ENCODE peak calls at places on chromosome 6, in five cellular contexts. One of them, this sample, is unnamed. For H3K4me1, the result is how much of the 10 kb centered on the place peaks cover.

GRCh38 chr6:99879431-99879830 is 114.6 kb downstream of the MCHR2 start:
- DNase-seq in effector memory CD4-positive, alpha-beta T cell: no peak
- DNase-seq in right cardiac atrium: no peak
- DNase-seq in A673: no peak
- DNase-seq in mammary epithelial cell: no peak
- DNase-seq in this sample: no peak

GRCh38 chr6:30741789-30742315 is 635 bp downstream of the FLOT1 start:
- DNase-seq in effector memory CD4-positive, alpha-beta T cell: no peak
- DNase-seq in right cardiac atrium: peak
- DNase-seq in A673: no peak
- DNase-seq in mammary epithelial cell: peak
- DNase-seq in this sample: no peak

GRCh38 chr6:156946370-156946936 is 169.3 kb downstream of the ARID1B start:
- DNase-seq in effector memory CD4-positive, alpha-beta T cell: no peak
- DNase-seq in right cardiac atrium: no peak
- DNase-seq in A673: no peak
- DNase-seq in mammary epithelial cell: no peak
- DNase-seq in this sample: no peak

GRCh38 chr6:3013901-3014674 is 14.4 kb downstream of the NQO2 start:
- DNase-seq in effector memory CD4-positive, alpha-beta T cell: no peak
- DNase-seq in right cardiac atrium: no peak
- DNase-seq in A673: no peak
- DNase-seq in mammary epithelial cell: no peak
- DNase-seq in this sample: no peak

GRCh38 chr6:47455533-47456209 is 21.9 kb upstream of the CD2AP start:
- DNase-seq in effector memory CD4-positive, alpha-beta T cell: no peak
- DNase-seq in right cardiac atrium: no peak
- DNase-seq in A673: no peak
- DNase-seq in mammary epithelial cell: peak
- DNase-seq in this sample: no peak

GRCh38 chr6:157233686-157234085 is 89.6 kb downstream of the TMEM242 start:
- DNase-seq in effector memory CD4-positive, alpha-beta T cell: no peak
- DNase-seq in right cardiac atrium: no peak
- DNase-seq in A673: no peak
- DNase-seq in mammary epithelial cell: no peak
- DNase-seq in this sample: no peak

GRCh38 chr6:22247916-22248482 is 48.8 kb downstream of the PRL start:
- DNase-seq in effector memory CD4-positive, alpha-beta T cell: no peak
- DNase-seq in right cardiac atrium: no peak
- DNase-seq in A673: peak
- DNase-seq in mammary epithelial cell: no peak
- DNase-seq in this sample: no peak

GRCh38 chr6:157726892-157727628 is 96.0 kb upstream of the SNX9 start:
- DNase-seq in effector memory CD4-positive, alpha-beta T cell: no peak
- DNase-seq in right cardiac atrium: peak
- DNase-seq in A673: no peak
- DNase-seq in mammary epithelial cell: no peak
- DNase-seq in this sample: no peak

GRCh38 chr6:32835167-32835893 is 3.2 kb downstream of the TAP2 start:
- DNase-seq in effector memory CD4-positive, alpha-beta T cell: no peak
- DNase-seq in right cardiac atrium: no peak
- DNase-seq in A673: no peak
- DNase-seq in mammary epithelial cell: no peak
- DNase-seq in this sample: no peak

GRCh38 chr6:160428069-160428430 is 79.9 kb downstream of the SLC22A3 start:
- DNase-seq in effector memory CD4-positive, alpha-beta T cell: no peak
- DNase-seq in right cardiac atrium: peak
- DNase-seq in A673: no peak
- DNase-seq in mammary epithelial cell: no peak
- DNase-seq in this sample: no peak

GRCh38 chr6:4714961-4715501 is 61.2 kb upstream of the CDYL start:
- DNase-seq in effector memory CD4-positive, alpha-beta T cell: no peak
- DNase-seq in right cardiac atrium: no peak
- DNase-seq in A673: no peak
- DNase-seq in mammary epithelial cell: peak
- DNase-seq in this sample: no peak

GRCh38 chr6:84428300-84428907 is 201.0 kb upstream of the CEP162 start:
- DNase-seq in effector memory CD4-positive, alpha-beta T cell: no peak
- DNase-seq in right cardiac atrium: peak
- DNase-seq in A673: peak
- DNase-seq in mammary epithelial cell: peak
- DNase-seq in this sample: no peak

DNA sequence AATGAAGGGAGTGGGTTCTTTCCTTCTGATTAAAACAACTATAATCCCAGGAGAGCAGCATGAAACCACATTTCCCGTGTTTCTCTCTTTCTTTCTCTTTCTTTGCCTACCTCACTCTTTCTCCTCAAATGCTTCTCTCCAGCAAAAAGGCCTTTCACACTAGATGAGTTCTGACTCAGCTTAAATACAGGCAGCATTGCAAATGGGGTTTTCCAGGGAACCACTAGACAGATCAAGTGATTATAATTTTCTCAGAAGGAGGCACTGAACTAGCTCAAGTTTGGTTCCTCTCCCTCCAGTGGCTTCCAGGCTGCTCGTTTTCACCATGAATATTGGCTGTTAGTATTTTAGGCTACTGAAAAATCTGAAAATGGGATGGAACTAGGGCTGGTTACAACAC is 260.1 kb downstream of the MMUT start:
- DNase-seq in effector memory CD4-positive, alpha-beta T cell: no peak
- DNase-seq in right cardiac atrium: no peak
- DNase-seq in A673: no peak
- DNase-seq in mammary epithelial cell: peak
- DNase-seq in this sample: no peak
- H3K4me3 ChIP-seq in effector memory CD4-positive, alpha-beta T cell: no peak
- H3K4me3 ChIP-seq in right cardiac atrium: no peak
- H3K4me3 ChIP-seq in A673: no peak
- H3K4me3 ChIP-seq in mammary epithelial cell: no peak
- H3K4me3 ChIP-seq in this sample: no peak

GRCh38 chr6:163463180-163463579 is 48.7 kb downstream of the QKI start:
- DNase-seq in effector memory CD4-positive, alpha-beta T cell: no peak
- DNase-seq in right cardiac atrium: no peak
- DNase-seq in A673: no peak
- DNase-seq in mammary epithelial cell: no peak
- DNase-seq in this sample: no peak
- H3K4me1 ChIP-seq in effector memory CD4-positive, alpha-beta T cell: under half
- H3K4me1 ChIP-seq in right cardiac atrium: under half
- H3K4me1 ChIP-seq in A673: under half
- H3K4me1 ChIP-seq in mammary epithelial cell: under half
- H3K4me1 ChIP-seq in this sample: under half

DNA sequence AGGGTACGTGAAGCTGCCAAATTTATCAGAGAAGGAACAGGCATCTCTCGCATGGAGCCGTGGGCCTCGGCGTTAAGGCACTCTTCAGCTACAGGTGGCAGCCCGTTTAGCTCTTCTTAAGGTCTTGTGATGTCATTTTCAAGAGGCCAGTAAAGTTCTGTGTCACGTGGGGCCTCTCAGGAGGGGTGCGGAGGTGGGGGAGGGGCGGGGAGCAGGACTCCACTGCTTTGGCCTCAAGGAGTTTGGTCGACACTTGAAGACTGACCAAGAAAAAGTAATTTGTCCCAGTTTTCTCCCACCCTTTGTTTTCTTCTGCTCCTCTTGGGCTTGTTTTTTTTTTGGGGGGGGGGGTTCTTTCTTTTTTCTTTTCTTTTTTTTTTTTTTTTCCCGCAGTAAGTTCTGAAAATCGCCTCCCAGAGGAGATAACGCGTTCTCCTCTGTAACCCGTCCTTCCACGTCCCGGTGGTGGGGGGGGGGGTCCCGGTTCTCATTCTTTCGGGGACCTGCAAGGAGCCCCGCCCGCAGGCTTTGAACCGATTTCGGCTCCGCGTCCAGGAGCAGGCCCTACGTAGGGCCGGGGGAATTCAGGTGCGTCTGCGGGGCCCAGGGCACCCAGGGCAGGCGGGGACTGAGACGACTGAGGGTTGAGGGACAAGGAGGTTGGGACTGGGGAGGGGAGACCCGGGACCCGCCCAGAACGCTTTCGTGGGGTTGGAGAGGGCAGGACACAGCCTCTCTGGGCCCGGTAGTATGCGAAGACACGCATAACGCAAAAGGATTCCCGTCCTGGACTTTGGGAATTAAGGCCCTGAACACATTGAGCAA is 26.0 kb downstream of the GPX6 start:
- DNase-seq in effector memory CD4-positive, alpha-beta T cell: no peak
- DNase-seq in right cardiac atrium: peak
- DNase-seq in A673: peak
- DNase-seq in mammary epithelial cell: no peak
- DNase-seq in this sample: no peak
- H3K27ac ChIP-seq in effector memory CD4-positive, alpha-beta T cell: no peak
- H3K27ac ChIP-seq in right cardiac atrium: no peak
- H3K27ac ChIP-seq in A673: peak
- H3K27ac ChIP-seq in mammary epithelial cell: peak
- H3K27ac ChIP-seq in this sample: peak

DNA sequence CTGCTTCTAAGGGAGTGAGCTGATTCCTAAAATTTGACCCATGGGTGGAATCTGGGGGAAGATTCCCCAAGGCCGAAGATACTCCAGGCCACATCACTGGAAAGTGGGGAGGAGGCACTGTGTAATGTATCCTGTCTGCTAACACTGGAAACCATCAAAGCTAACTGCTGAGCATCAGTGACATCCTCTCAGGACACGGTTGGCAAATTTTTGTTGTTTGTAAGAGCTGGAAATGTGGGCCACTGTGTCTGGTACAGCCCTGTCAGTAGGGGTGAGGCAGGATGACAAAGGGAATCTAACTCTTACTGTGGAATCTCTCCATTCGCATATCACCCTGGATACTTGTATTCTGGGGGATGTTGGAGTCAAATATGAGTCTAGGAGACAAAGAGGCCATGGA is 17.0 kb upstream of the CLPSL2 start:
- DNase-seq in effector memory CD4-positive, alpha-beta T cell: no peak
- DNase-seq in right cardiac atrium: no peak
- DNase-seq in A673: no peak
- DNase-seq in mammary epithelial cell: no peak
- DNase-seq in this sample: no peak
- H3K4me3 ChIP-seq in effector memory CD4-positive, alpha-beta T cell: no peak
- H3K4me3 ChIP-seq in right cardiac atrium: no peak
- H3K4me3 ChIP-seq in A673: no peak
- H3K4me3 ChIP-seq in mammary epithelial cell: no peak
- H3K4me3 ChIP-seq in this sample: no peak

This sample was measured in CD8-positive, alpha-beta memory T cell.